ENCODE peak calls at places on chromosomes 5 and 9, in ten cellular contexts. D is left ventricle myocardium inferior; V is heart right ventricle; X is lower lobe of right lung; L is brain microvascular endothelial cell; P is CD8-positive, alpha-beta T cell; I is Panc1; S is SK-N-SH; Z is A673; F is aorta. G is an unnamed sample.

GRCh38 chr5:172658869-172659513 is 17.9 kb downstream of the NEURL1B start:
- DNase-seq in D (peak; percentile 69), V (peak; percentile 77), X (peak; percentile 55), L (no peak), P (no peak), I (no peak), S (peak; percentile 67), Z (no peak), F (peak; percentile 84), G (peak; percentile 60)

GRCh38 chr5:50440651-50441478 is at the start of gene EMB:
- DNase-seq in D (peak; percentile 68), V (peak; percentile 64), X (peak; percentile 88), L (no peak), P (peak; percentile 90), I (peak; percentile 27), S (peak; percentile 77), Z (peak; percentile 71), F (peak; percentile 83), G (peak; percentile 76)

GRCh38 chr9:36575411-36575882 is 2.8 kb downstream of the MELK start:
- DNase-seq in D (no peak), V (no peak), X (no peak), L (no peak), P (no peak), I (no peak), S (no peak), Z (no peak), F (no peak), G (no peak)

GRCh38 chr9:112547712-112548440 is 61.2 kb downstream of the KIAA1958 start:
- DNase-seq in D (no peak), V (no peak), X (no peak), L (no peak), P (no peak), I (no peak), S (no peak), Z (no peak), F (no peak), G (no peak)

GRCh38 chr5:109676920-109677319 is 12.8 kb upstream of the MAN2A1 start:
- DNase-seq in D (no peak), V (no peak), X (no peak), L (no peak), P (no peak), I (no peak), S (no peak), Z (no peak), F (no peak), G (no peak)

GRCh38 chr9:91589101-91589553 is 165.5 kb upstream of the NFIL3 start:
- DNase-seq in D (peak; percentile 35), V (no peak), X (no peak), L (peak; percentile 65), P (no peak), I (no peak), S (no peak), Z (peak; percentile 33), F (no peak), G (peak; percentile 11)

GRCh38 chr5:139167952-139168720 is 30.0 kb downstream of the SIL1 start:
- DNase-seq in D (no peak), V (no peak), X (no peak), L (no peak), P (no peak), I (no peak), S (peak; percentile 66), Z (no peak), F (no peak), G (no peak)

GRCh38 chr9:125462766-125463384 is 201.2 kb downstream of the GAPVD1 start:
- DNase-seq in D (no peak), V (no peak), X (no peak), L (no peak), P (no peak), I (no peak), S (no peak), Z (peak; percentile 31), F (no peak), G (no peak)

GRCh38 chr9:128728298-128728697 is 4.4 kb upstream of the ZDHHC12 start:
- DNase-seq in D (no peak), V (no peak), X (no peak), L (no peak), P (no peak), I (no peak), S (peak; percentile 60), Z (no peak), F (no peak), G (no peak)
- H3K36me3 ChIP-seq in D (peaks cover 24% of the 10 kb centered on the region), V (no peaks in the 10 kb centered on the region), X (peaks cover 38% of the 10 kb centered on the region), L (no peaks in the 10 kb centered on the region), P (peaks cover 5% of the 10 kb centered on the region), I (peaks cover 3% of the 10 kb centered on the region), S (no peaks in the 10 kb centered on the region), Z (no peaks in the 10 kb centered on the region), F (no peaks in the 10 kb centered on the region), G (no peaks in the 10 kb centered on the region)

GRCh38 chr5:134149571-134150303 is 27.0 kb downstream of the SKP1 start:
- DNase-seq in D (no peak), V (no peak), X (no peak), L (no peak), P (peak; percentile 62), I (no peak), S (no peak), Z (no peak), F (no peak), G (no peak)

GRCh38 chr5:134148986-134149539 is 27.7 kb downstream of the SKP1 start:
- DNase-seq in D (no peak), V (no peak), X (no peak), L (no peak), P (no peak), I (no peak), S (no peak), Z (no peak), F (no peak), G (no peak)

GRCh38 chr5:134151723-134152122 is 25.0 kb downstream of the SKP1 start:
- DNase-seq in D (no peak), V (no peak), X (no peak), L (no peak), P (no peak), I (no peak), S (no peak), Z (no peak), F (no peak), G (no peak)

GRCh38 chr5:134153241-134153640 is 23.5 kb downstream of the SKP1 start:
- DNase-seq in D (no peak), V (no peak), X (no peak), L (no peak), P (no peak), I (no peak), S (no peak), Z (no peak), F (no peak), G (no peak)

DNA sequence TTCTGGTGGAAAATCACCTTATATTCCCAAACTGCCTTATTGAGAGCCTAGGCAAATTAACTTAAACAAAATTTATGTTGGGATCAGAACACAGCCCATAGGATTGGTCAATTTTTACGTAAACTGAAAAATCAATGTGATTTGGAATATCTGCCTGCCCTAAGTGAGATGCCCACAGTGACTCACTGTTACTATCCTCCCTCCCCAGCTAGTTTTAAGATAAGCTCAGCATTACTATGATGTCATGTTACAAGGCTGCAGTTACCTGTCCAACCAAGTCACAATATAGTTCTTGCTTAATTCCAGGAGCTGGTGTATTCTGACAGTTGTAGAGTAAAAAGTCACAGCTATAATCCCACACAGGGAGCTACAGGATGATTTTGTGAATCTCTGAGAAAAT is 23.1 kb downstream of the SKP1 start:
- DNase-seq in D (no peak), V (no peak), X (no peak), L (no peak), P (no peak), I (no peak), S (no peak), Z (no peak), F (no peak), G (no peak)
- H3K36me3 ChIP-seq in D (peaks cover 84% of the 10 kb centered on the region), V (no peaks in the 10 kb centered on the region), X (peaks cover 97% of the 10 kb centered on the region), L (peaks cover 65% of the 10 kb centered on the region), P (peaks cover 58% of the 10 kb centered on the region), I (peaks cover 35% of the 10 kb centered on the region), S (peaks cover 90% of the 10 kb centered on the region), Z (peaks cover 87% of the 10 kb centered on the region), F (peaks cover 12% of the 10 kb centered on the region), G (peaks cover 56% of the 10 kb centered on the region)

GRCh38 chr5:68279960-68280359 is 64.4 kb downstream of the PIK3R1 start:
- DNase-seq in D (no peak), V (no peak), X (no peak), L (no peak), P (no peak), I (no peak), S (no peak), Z (no peak), F (no peak), G (no peak)

GRCh38 chr5:68274847-68275700 is 59.5 kb downstream of the PIK3R1 start:
- DNase-seq in D (no peak), V (no peak), X (no peak), L (no peak), P (no peak), I (no peak), S (no peak), Z (no peak), F (no peak), G (no peak)

GRCh38 chr5:68273717-68274409 is 58.3 kb downstream of the PIK3R1 start:
- DNase-seq in D (no peak), V (no peak), X (no peak), L (no peak), P (no peak), I (no peak), S (no peak), Z (no peak), F (no peak), G (no peak)

GRCh38 chr5:68276740-68277139 is 61.2 kb downstream of the PIK3R1 start:
- DNase-seq in D (no peak), V (no peak), X (no peak), L (no peak), P (no peak), I (no peak), S (no peak), Z (no peak), F (no peak), G (no peak)

DNA sequence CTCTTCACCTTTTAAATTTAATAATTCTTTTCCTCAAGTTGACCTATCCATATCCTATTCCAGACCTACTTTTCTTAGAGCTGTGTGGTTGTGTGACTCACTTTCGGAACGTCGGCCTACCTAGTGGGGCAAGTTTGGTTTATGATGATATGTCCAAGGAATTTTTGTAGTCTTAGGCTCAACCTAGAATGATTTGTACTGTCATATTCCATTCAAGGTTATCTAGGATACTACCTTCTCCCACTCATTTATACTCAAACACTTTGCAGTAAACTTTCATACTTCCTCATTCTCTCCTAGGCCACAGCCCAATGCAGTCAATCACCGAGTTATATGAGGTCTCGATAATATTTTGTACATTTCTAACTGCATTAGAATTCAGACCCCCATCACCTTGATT is 61.9 kb downstream of the PIK3R1 start:
- DNase-seq in D (no peak), V (no peak), X (no peak), L (peak; percentile 65), P (no peak), I (no peak), S (no peak), Z (no peak), F (no peak), G (no peak)
- H3K36me3 ChIP-seq in D (peaks cover 84% of the 10 kb centered on the region), V (no peaks in the 10 kb centered on the region), X (peaks cover 90% of the 10 kb centered on the region), L (peaks cover 10% of the 10 kb centered on the region), P (peaks cover 12% of the 10 kb centered on the region), I (peaks cover 7% of the 10 kb centered on the region), S (peaks cover 62% of the 10 kb centered on the region), Z (peaks cover 55% of the 10 kb centered on the region), F (peaks cover 14% of the 10 kb centered on the region), G (no peaks in the 10 kb centered on the region)

DNA sequence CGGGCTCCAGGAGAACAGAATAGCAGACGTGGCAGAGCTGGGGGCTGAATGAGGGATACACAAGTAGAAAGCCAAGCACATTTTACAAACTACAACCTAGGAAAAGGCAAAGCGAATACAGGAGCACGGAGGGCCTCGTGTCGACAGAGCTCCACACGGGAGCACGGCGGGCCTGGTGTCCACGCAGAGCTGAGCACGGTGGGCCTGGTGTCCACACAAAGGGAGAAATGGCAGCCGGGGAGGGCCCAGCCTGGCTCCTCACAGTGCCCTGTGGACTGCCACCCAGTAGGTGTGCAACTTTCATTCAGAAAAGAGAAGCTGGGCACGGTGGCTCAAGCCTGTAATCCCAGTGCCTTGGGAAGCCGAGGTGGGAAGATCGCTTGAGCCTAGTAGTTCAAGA is 3.4 kb upstream of the INPP5E start:
- DNase-seq in D (no peak), V (no peak), X (no peak), L (no peak), P (no peak), I (no peak), S (no peak), Z (no peak), F (no peak), G (no peak)
- H3K36me3 ChIP-seq in D (peaks cover 74% of the 10 kb centered on the region), V (peaks cover 22% of the 10 kb centered on the region), X (peaks cover 78% of the 10 kb centered on the region), L (peaks cover 65% of the 10 kb centered on the region), P (peaks cover 32% of the 10 kb centered on the region), I (peaks cover 6% of the 10 kb centered on the region), S (peaks cover 68% of the 10 kb centered on the region), Z (peaks cover 65% of the 10 kb centered on the region), F (no peaks in the 10 kb centered on the region), G (no peaks in the 10 kb centered on the region)

G was measured in transverse colon.